ENCODE peak calls at places on chromosomes 2 and 18, in seven cellular contexts. K, G, Z, I, L, E and Q are unnamed samples.

GRCh38 chr2:170486730-170487129 is 228.4 kb upstream of the SP5 start:
- DNase-seq in Z (no peak), G (no peak), L (no peak), E (no peak), K (peak; percentile 16), I (no peak), Q (no peak)

GRCh38 chr2:16791496-16791895 is 125.9 kb upstream of the CYRIA start:
- DNase-seq in Z (no peak), K (no peak), E (no peak), I (no peak), L (no peak), G (no peak), Q (no peak)

GRCh38 chr2:18552351-18553077 is 7.9 kb downstream of the RDH14 start:
- DNase-seq in G (no peak), I (no peak), E (no peak), L (no peak), K (no peak), Z (no peak), Q (no peak)

GRCh38 chr18:39453882-39454281 is 1888.3 kb upstream of the CELF4 start:
- DNase-seq in E (no peak), I (no peak), Z (no peak), K (no peak), G (no peak), L (no peak), Q (no peak)

GRCh38 chr2:171210864-171211431 is 50.3 kb upstream of the TLK1 start:
- DNase-seq in Z (no peak), E (peak; percentile 58), K (no peak), L (no peak), G (no peak), I (no peak), Q (no peak)

GRCh38 chr18:59961086-59961485 is 61.3 kb downstream of the PMAIP1 start:
- DNase-seq in L (peak; percentile 12), Z (no peak), G (no peak), I (no peak), E (no peak), K (no peak), Q (no peak)

GRCh38 chr18:68865503-68865902 is 67.6 kb downstream of the CCDC102B start:
- DNase-seq in L (no peak), E (no peak), Z (no peak), I (no peak), G (no peak), K (no peak), Q (no peak)

GRCh38 chr2:120108749-120109148 is 95.9 kb downstream of the EPB41L5 start:
- DNase-seq in Z (no peak), I (no peak), K (no peak), L (no peak), G (no peak), E (no peak), Q (no peak)

GRCh38 chr2:148599112-148599991 is 45.2 kb upstream of the EPC2 start:
- DNase-seq in E (no peak), L (no peak), G (no peak), I (no peak), K (no peak), Z (no peak), Q (no peak)
- TF ChIP-seq EP300 in E (no peak), L (no peak), G (no peak), I (no peak), K (no peak), Z (no peak), Q (no peak)

DNA sequence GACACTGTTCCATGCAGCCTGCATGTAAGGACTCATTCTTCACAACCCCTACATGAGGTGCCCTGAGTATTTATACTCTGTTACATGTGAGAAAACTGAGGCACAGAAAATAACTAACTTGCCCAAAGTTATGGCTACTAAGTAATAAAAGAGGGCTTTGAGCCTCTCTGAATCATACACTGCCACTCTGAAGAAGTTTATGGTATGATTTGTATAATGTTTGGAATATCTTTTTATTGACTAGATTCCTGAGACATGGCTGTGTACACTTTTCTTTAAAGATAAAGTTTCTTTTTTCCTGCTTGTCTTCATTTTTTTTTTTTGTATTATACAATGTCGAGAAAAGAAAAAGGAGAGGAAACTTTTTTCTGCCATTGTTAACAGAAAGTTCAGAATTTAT is 723.1 kb upstream of the DDX18 start:
- DNase-seq in L (no peak), E (no peak), Z (no peak), G (no peak), K (no peak), I (no peak), Q (no peak)
- TF ChIP-seq EP300 in L (no peak), E (no peak), Z (no peak), G (no peak), K (no peak), I (no peak), Q (no peak)

DNA sequence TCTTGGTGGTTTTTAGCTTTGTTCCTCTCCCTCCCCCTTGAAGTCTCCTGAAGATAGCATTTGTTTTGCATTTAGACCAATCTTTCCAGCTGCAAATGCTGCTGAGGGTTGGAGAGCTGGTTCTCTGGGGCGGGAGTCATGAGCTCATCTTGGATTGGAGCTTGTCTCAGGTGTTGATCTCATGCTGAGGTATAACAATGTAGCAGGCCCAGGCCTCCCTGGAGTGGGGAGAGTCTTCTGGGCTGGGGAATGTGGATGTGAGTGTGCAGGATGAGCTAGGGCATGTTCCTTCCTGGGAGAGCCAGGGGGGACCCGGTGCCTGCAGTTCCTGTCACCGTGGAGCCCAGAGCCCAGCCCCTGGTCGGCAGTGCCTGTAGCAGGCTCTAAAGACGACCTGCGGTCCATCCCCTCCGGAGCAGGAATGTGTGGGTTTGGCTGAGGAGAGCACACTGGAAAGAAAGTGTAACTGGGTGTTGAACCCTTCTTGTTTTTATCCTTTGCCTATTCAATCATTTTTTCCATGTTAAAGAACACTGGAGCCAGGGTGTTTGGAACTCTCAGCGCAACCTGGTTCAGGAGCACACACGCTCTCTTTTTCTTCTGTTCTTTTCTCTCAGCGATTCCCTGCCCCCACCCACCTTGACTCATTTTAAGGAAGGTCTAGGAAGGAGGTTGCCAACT is 2.7 kb downstream of the ZNF532 start:
- DNase-seq in G (no peak), E (no peak), Z (no peak), L (no peak), I (no peak), K (peak; percentile 73), Q (no peak)
- TF ChIP-seq EP300 in G (no peak), E (no peak), Z (no peak), L (no peak), I (no peak), K (no peak), Q (no peak)

GRCh38 chr2:31018280-31018679 is 120.0 kb downstream of the GALNT14 start:
- DNase-seq in I (no peak), K (no peak), L (no peak), G (no peak), Z (no peak), E (no peak), Q (no peak)

GRCh38 chr2:31011565-31011964 is 126.7 kb downstream of the GALNT14 start:
- DNase-seq in L (no peak), I (no peak), K (no peak), Z (no peak), G (no peak), E (no peak), Q (no peak)

GRCh38 chr2:31008571-31009114 is 129.6 kb downstream of the GALNT14 start:
- DNase-seq in G (no peak), I (peak; percentile 67), Z (no peak), K (no peak), L (no peak), E (no peak), Q (no peak)

GRCh38 chr2:31013311-31013710 is 124.9 kb downstream of the GALNT14 start:
- DNase-seq in L (no peak), E (no peak), I (no peak), G (no peak), K (no peak), Z (no peak), Q (no peak)

GRCh38 chr2:31012384-31012783 is 125.9 kb downstream of the GALNT14 start:
- DNase-seq in G (no peak), Z (no peak), E (no peak), I (no peak), L (no peak), K (no peak), Q (no peak)
- TF ChIP-seq EP300 in G (no peak), Z (no peak), E (no peak), I (no peak), L (no peak), K (no peak), Q (no peak)